ENCODE peak calls at places on chromosomes 11 and 22, in four cellular contexts. J is prostate gland, L is A549, Q is heart right ventricle. R is an unnamed sample. For H3K4me1, the result is how much of the 10 kb centered on the place peaks cover.

GRCh38 chr11:84164722-84165121 is 878.6 kb upstream of the CCDC90B start:
- DNase-seq in J (no peak), Q (no peak), L (no peak), R (no peak)

GRCh38 chr11:108788565-108789199 is 123.8 kb downstream of the DDX10 start:
- DNase-seq in J (no peak), Q (peak), L (peak), R (no peak)

GRCh38 chr11:102685769-102686168 is 19.8 kb downstream of the MMP27 start:
- DNase-seq in L (no peak), Q (no peak), J (no peak), R (no peak)

GRCh38 chr22:44448271-44448780 is 49.7 kb downstream of the RTL6 start:
- DNase-seq in J (peak), Q (peak), L (peak), R (peak)

GRCh38 chr22:19723990-19724827 is 870 bp downstream of the GP1BB start:
- DNase-seq in J (no peak), Q (no peak), L (peak), R (peak)

GRCh38 chr22:24421428-24421931 is 5.9 kb upstream of the ADORA2A start:
- DNase-seq in L (peak), Q (no peak), J (no peak), R (no peak)

GRCh38 chr11:64371201-64371600 is 12.2 kb downstream of the RPS6KA4 start:
- DNase-seq in Q (no peak), L (no peak), J (no peak), R (no peak)

GRCh38 chr22:47038206-47038835 is 275.9 kb downstream of the TBC1D22A start:
- DNase-seq in J (no peak), Q (no peak), L (no peak), R (no peak)

GRCh38 chr11:66639066-66639813 is 737 bp downstream of the RBM4 start:
- DNase-seq in J (no peak), Q (peak), L (peak), R (no peak)

DNA sequence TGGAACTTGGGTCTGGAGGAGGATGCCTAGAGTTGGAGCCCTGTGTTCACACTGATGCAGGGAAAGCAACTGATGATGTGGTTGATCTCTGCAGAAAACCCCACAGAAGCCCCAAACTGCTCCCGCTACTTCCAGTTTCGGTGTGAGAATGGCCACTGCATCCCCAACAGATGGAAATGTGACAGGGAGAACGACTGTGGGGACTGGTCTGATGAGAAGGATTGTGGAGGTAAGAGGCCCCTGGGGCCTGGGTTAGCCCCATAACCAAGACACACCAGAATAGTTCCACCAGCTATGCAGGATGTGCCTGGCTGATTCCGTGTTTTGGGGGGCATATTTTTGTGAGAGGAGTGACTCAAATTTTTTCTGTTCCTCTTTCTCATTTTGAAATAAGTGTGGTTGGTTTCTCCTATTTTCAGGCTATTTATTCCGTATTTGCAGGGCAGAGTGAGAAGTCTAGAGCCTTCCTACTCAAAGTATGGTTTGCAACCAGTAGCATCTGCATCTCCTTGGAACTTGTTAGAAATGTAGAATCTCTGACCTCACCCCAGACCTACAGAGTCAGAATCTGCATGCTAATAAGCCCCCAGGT is 137.3 kb upstream of the SORL1-AS1 start:
- DNase-seq in J (no peak), Q (no peak), L (no peak), R (no peak)
- H3K27ac ChIP-seq in J (no peak), Q (no peak), L (no peak), R (no peak)

GRCh38 chr22:29309332-29310064 is 3.0 kb downstream of the GAS2L1 start:
- DNase-seq in L (no peak), Q (peak), J (no peak), R (no peak)
- H3K4me1 ChIP-seq in L (under half), Q (under half), J (under half), R (half or more)

DNA sequence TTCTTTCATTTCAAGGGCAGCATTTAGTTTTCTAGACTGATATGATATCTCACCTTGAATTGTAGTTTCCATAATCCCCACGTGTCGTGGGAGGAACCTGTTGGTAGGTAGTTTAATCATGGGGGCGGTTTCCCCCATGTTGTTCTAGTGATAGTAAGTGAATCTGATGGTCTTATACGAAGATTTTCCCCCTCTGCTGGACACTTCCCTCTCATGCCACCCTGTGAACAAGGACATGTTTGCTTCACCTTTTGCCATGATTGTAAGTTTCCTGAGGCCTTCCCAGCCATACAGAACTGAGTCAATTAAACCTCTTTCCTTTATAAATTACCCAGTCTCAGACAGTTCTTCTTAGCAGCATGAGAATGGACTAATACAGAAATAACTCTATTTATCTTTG is 851.1 kb upstream of the FAT3 start:
- DNase-seq in L (peak), J (no peak), Q (no peak), R (no peak)
- TF ChIP-seq CTCF in L (no peak), J (no peak), Q (no peak), R (no peak)

GRCh38 chr22:28969401-28970168 is 86.2 kb downstream of the ZNRF3 start:
- DNase-seq in J (no peak), Q (no peak), L (no peak), R (no peak)
- H3K27ac ChIP-seq in J (peak), Q (no peak), L (no peak), R (no peak)

DNA sequence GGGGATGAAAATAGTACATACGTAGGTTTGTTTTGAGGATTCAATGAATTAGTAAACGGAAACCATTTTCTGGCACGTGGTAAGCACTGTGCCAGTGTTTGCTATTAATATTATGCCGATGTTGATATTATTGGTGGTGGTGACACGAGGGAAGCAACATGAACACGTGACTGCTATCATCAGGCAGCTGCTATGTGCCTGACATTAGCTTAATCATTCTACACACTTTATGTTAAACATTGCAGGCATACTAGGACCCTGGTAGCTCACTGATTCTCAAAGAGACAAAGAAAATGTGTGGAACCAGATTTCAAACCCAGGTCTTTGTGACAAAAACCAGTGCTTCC is 656 bp downstream of the SRRD start:
- DNase-seq in L (no peak), J (no peak), Q (no peak), R (no peak)
- H3K4me1 ChIP-seq in L (under half), J (under half), Q (under half), R (under half)

GRCh38 chr11:120279490-120279889 is 39.5 kb downstream of the POU2F3 start:
- DNase-seq in J (no peak), Q (no peak), L (no peak), R (no peak)
- TF ChIP-seq CTCF in J (no peak), Q (no peak), L (no peak), R (no peak)